ENCODE peak calls at places on chromosomes 13 and 19, in ten cellular contexts. One of them, this sample, is unnamed. For H3K36me3, the result is how much of the 10 kb centered on the place peaks cover.

GRCh38 chr13:79245937-79246574 is 160.0 kb downstream of the RBM26 start:
- DNase-seq in A673: peak
- DNase-seq in lower lobe of right lung: no peak
- DNase-seq in thoracic aorta: no peak
- DNase-seq in adrenal gland: no peak
- DNase-seq in CD8-positive, alpha-beta memory T cell: no peak
- DNase-seq in H1: no peak
- DNase-seq in pancreas: no peak
- DNase-seq in uterus: no peak
- DNase-seq in body of pancreas: no peak
- DNase-seq in this sample: no peak

GRCh38 chr19:19062454-19063182 is 1.2 kb upstream of the SLC25A42 start:
- DNase-seq in adrenal gland: peak
- DNase-seq in thoracic aorta: no peak
- DNase-seq in H1: no peak
- DNase-seq in uterus: no peak
- DNase-seq in body of pancreas: no peak
- DNase-seq in pancreas: no peak
- DNase-seq in lower lobe of right lung: no peak
- DNase-seq in A673: peak
- DNase-seq in CD8-positive, alpha-beta memory T cell: no peak
- DNase-seq in this sample: no peak

GRCh38 chr19:44807652-44808462 is 1.0 kb upstream of the BCAM start:
- DNase-seq in CD8-positive, alpha-beta memory T cell: no peak
- DNase-seq in uterus: no peak
- DNase-seq in pancreas: peak
- DNase-seq in thoracic aorta: no peak
- DNase-seq in H1: peak
- DNase-seq in body of pancreas: peak
- DNase-seq in adrenal gland: peak
- DNase-seq in A673: no peak
- DNase-seq in lower lobe of right lung: peak
- DNase-seq in this sample: peak

GRCh38 chr13:59747529-59747928 is 416.2 kb downstream of the DIAPH3 start:
- DNase-seq in adrenal gland: no peak
- DNase-seq in pancreas: no peak
- DNase-seq in body of pancreas: no peak
- DNase-seq in H1: no peak
- DNase-seq in lower lobe of right lung: no peak
- DNase-seq in uterus: no peak
- DNase-seq in CD8-positive, alpha-beta memory T cell: no peak
- DNase-seq in A673: peak
- DNase-seq in thoracic aorta: no peak
- DNase-seq in this sample: no peak

GRCh38 chr19:45528744-45529453 is 21.6 kb downstream of the VASP start:
- DNase-seq in uterus: no peak
- DNase-seq in CD8-positive, alpha-beta memory T cell: no peak
- DNase-seq in body of pancreas: peak
- DNase-seq in pancreas: peak
- DNase-seq in H1: peak
- DNase-seq in adrenal gland: peak
- DNase-seq in lower lobe of right lung: peak
- DNase-seq in A673: peak
- DNase-seq in thoracic aorta: no peak
- DNase-seq in this sample: no peak

GRCh38 chr19:33470686-33471085 is 50.9 kb downstream of the PEPD start:
- DNase-seq in uterus: no peak
- DNase-seq in thoracic aorta: no peak
- DNase-seq in body of pancreas: no peak
- DNase-seq in H1: no peak
- DNase-seq in CD8-positive, alpha-beta memory T cell: no peak
- DNase-seq in lower lobe of right lung: no peak
- DNase-seq in pancreas: no peak
- DNase-seq in adrenal gland: peak
- DNase-seq in A673: no peak
- DNase-seq in this sample: no peak

GRCh38 chr13:49295231-49295630 is 47.5 kb downstream of the CDADC1 start:
- DNase-seq in H1: no peak
- DNase-seq in body of pancreas: no peak
- DNase-seq in uterus: no peak
- DNase-seq in A673: no peak
- DNase-seq in lower lobe of right lung: no peak
- DNase-seq in adrenal gland: no peak
- DNase-seq in thoracic aorta: no peak
- DNase-seq in pancreas: no peak
- DNase-seq in CD8-positive, alpha-beta memory T cell: no peak
- DNase-seq in this sample: no peak

GRCh38 chr13:30730526-30730925 is 4.8 kb upstream of the ALOX5AP start:
- DNase-seq in body of pancreas: peak
- DNase-seq in pancreas: no peak
- DNase-seq in thoracic aorta: no peak
- DNase-seq in uterus: no peak
- DNase-seq in adrenal gland: no peak
- DNase-seq in A673: no peak
- DNase-seq in CD8-positive, alpha-beta memory T cell: no peak
- DNase-seq in H1: no peak
- DNase-seq in lower lobe of right lung: no peak
- DNase-seq in this sample: no peak

GRCh38 chr19:4990306-4990705 is 21.4 kb downstream of the KDM4B start:
- DNase-seq in H1: no peak
- DNase-seq in body of pancreas: no peak
- DNase-seq in lower lobe of right lung: no peak
- DNase-seq in adrenal gland: no peak
- DNase-seq in thoracic aorta: no peak
- DNase-seq in A673: no peak
- DNase-seq in uterus: no peak
- DNase-seq in CD8-positive, alpha-beta memory T cell: no peak
- DNase-seq in pancreas: no peak
- DNase-seq in this sample: no peak

GRCh38 chr13:98439896-98440295 is 137.0 kb downstream of the STK24 start:
- DNase-seq in adrenal gland: no peak
- DNase-seq in A673: no peak
- DNase-seq in uterus: no peak
- DNase-seq in thoracic aorta: no peak
- DNase-seq in H1: no peak
- DNase-seq in pancreas: no peak
- DNase-seq in lower lobe of right lung: peak
- DNase-seq in body of pancreas: no peak
- DNase-seq in CD8-positive, alpha-beta memory T cell: no peak
- DNase-seq in this sample: no peak

GRCh38 chr13:21034602-21035190 is 26.7 kb downstream of the LATS2 start:
- DNase-seq in pancreas: no peak
- DNase-seq in CD8-positive, alpha-beta memory T cell: no peak
- DNase-seq in body of pancreas: no peak
- DNase-seq in lower lobe of right lung: no peak
- DNase-seq in A673: no peak
- DNase-seq in uterus: no peak
- DNase-seq in H1: no peak
- DNase-seq in adrenal gland: no peak
- DNase-seq in thoracic aorta: no peak
- DNase-seq in this sample: no peak

GRCh38 chr19:46451352-46451751 is 20.0 kb downstream of the PNMA8A start:
- DNase-seq in CD8-positive, alpha-beta memory T cell: no peak
- DNase-seq in pancreas: no peak
- DNase-seq in thoracic aorta: no peak
- DNase-seq in H1: no peak
- DNase-seq in lower lobe of right lung: no peak
- DNase-seq in body of pancreas: no peak
- DNase-seq in uterus: no peak
- DNase-seq in A673: no peak
- DNase-seq in adrenal gland: no peak
- DNase-seq in this sample: peak

GRCh38 chr19:40365613-40366401 is 17.3 kb downstream of the PLD3 start:
- DNase-seq in thoracic aorta: no peak
- DNase-seq in CD8-positive, alpha-beta memory T cell: peak
- DNase-seq in uterus: peak
- DNase-seq in pancreas: peak
- DNase-seq in adrenal gland: peak
- DNase-seq in A673: peak
- DNase-seq in lower lobe of right lung: peak
- DNase-seq in body of pancreas: peak
- DNase-seq in H1: peak
- DNase-seq in this sample: peak

GRCh38 chr13:109196896-109197295 is 567.5 kb downstream of the MYO16 start:
- DNase-seq in CD8-positive, alpha-beta memory T cell: no peak
- DNase-seq in body of pancreas: no peak
- DNase-seq in adrenal gland: no peak
- DNase-seq in thoracic aorta: no peak
- DNase-seq in pancreas: no peak
- DNase-seq in H1: no peak
- DNase-seq in lower lobe of right lung: no peak
- DNase-seq in A673: peak
- DNase-seq in uterus: no peak
- DNase-seq in this sample: peak

GRCh38 chr13:79810018-79810417 is 329.1 kb downstream of the NDFIP2 start:
- DNase-seq in thoracic aorta: no peak
- DNase-seq in lower lobe of right lung: no peak
- DNase-seq in body of pancreas: no peak
- DNase-seq in pancreas: no peak
- DNase-seq in CD8-positive, alpha-beta memory T cell: no peak
- DNase-seq in uterus: no peak
- DNase-seq in H1: no peak
- DNase-seq in adrenal gland: no peak
- DNase-seq in A673: no peak
- DNase-seq in this sample: no peak

GRCh38 chr13:110610955-110611595 is 4.3 kb upstream of the NAXD start:
- DNase-seq in lower lobe of right lung: no peak
- DNase-seq in thoracic aorta: no peak
- DNase-seq in pancreas: no peak
- DNase-seq in uterus: no peak
- DNase-seq in CD8-positive, alpha-beta memory T cell: no peak
- DNase-seq in A673: peak
- DNase-seq in H1: no peak
- DNase-seq in adrenal gland: no peak
- DNase-seq in body of pancreas: no peak
- DNase-seq in this sample: no peak

GRCh38 chr19:49387936-49388372 is at the start of gene KASH5:
- DNase-seq in CD8-positive, alpha-beta memory T cell: peak
- DNase-seq in thoracic aorta: no peak
- DNase-seq in uterus: peak
- DNase-seq in adrenal gland: peak
- DNase-seq in body of pancreas: peak
- DNase-seq in lower lobe of right lung: peak
- DNase-seq in H1: no peak
- DNase-seq in pancreas: peak
- DNase-seq in A673: no peak
- DNase-seq in this sample: no peak

GRCh38 chr19:4473708-4474503 is 1.8 kb downstream of the HDGFL2 start:
- DNase-seq in pancreas: peak
- DNase-seq in lower lobe of right lung: no peak
- DNase-seq in A673: no peak
- DNase-seq in thoracic aorta: no peak
- DNase-seq in uterus: no peak
- DNase-seq in adrenal gland: no peak
- DNase-seq in body of pancreas: no peak
- DNase-seq in CD8-positive, alpha-beta memory T cell: no peak
- DNase-seq in H1: no peak
- DNase-seq in this sample: no peak

GRCh38 chr19:49889687-49890348 is 6.9 kb downstream of the IL4I1 start:
- DNase-seq in lower lobe of right lung: peak
- DNase-seq in A673: peak
- DNase-seq in adrenal gland: peak
- DNase-seq in CD8-positive, alpha-beta memory T cell: peak
- DNase-seq in pancreas: peak
- DNase-seq in body of pancreas: peak
- DNase-seq in H1: peak
- DNase-seq in thoracic aorta: no peak
- DNase-seq in uterus: peak
- DNase-seq in this sample: no peak

GRCh38 chr19:16847407-16847806 is 18.2 kb downstream of the SIN3B start:
- DNase-seq in H1: no peak
- DNase-seq in A673: no peak
- DNase-seq in pancreas: no peak
- DNase-seq in CD8-positive, alpha-beta memory T cell: no peak
- DNase-seq in uterus: no peak
- DNase-seq in thoracic aorta: no peak
- DNase-seq in lower lobe of right lung: no peak
- DNase-seq in adrenal gland: no peak
- DNase-seq in body of pancreas: peak
- DNase-seq in this sample: no peak
- H3K36me3 ChIP-seq in H1: half or more
- H3K36me3 ChIP-seq in A673: half or more
- H3K36me3 ChIP-seq in pancreas: under half
- H3K36me3 ChIP-seq in CD8-positive, alpha-beta memory T cell: under half
- H3K36me3 ChIP-seq in uterus: under half
- H3K36me3 ChIP-seq in thoracic aorta: half or more
- H3K36me3 ChIP-seq in lower lobe of right lung: half or more
- H3K36me3 ChIP-seq in adrenal gland: half or more
- H3K36me3 ChIP-seq in body of pancreas: under half
- H3K36me3 ChIP-seq in this sample: half or more

DNA sequence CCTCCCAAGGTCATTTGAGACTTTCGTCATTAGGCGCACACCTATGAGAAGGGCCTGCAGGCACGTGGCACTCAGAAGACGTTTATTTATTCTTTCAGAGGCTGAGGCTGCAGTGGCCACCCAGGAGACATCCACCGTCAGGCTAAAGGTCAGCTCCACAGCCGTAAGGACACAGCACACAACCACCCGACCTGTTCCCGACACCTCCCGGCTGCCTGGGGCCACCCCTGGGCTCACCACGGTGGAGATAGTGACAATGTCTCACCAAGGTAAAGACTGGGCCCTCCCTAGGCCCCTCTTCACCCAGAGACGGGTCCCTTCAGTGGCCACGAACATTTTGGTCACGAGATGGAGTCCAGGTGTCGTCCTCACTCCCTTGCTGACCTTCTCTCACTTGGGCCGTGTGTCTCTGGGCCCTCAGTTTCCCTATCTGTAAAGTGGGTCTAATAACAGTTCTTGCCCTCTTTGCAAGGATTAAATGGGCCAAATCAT is 32.5 kb downstream of the SPC24 start:
- DNase-seq in lower lobe of right lung: no peak
- DNase-seq in H1: no peak
- DNase-seq in thoracic aorta: no peak
- DNase-seq in CD8-positive, alpha-beta memory T cell: no peak
- DNase-seq in body of pancreas: no peak
- DNase-seq in pancreas: no peak
- DNase-seq in uterus: no peak
- DNase-seq in adrenal gland: no peak
- DNase-seq in A673: no peak
- DNase-seq in this sample: no peak
- H3K36me3 ChIP-seq in lower lobe of right lung: half or more
- H3K36me3 ChIP-seq in H1: half or more
- H3K36me3 ChIP-seq in thoracic aorta: under half
- H3K36me3 ChIP-seq in CD8-positive, alpha-beta memory T cell: under half
- H3K36me3 ChIP-seq in body of pancreas: under half
- H3K36me3 ChIP-seq in pancreas: under half
- H3K36me3 ChIP-seq in uterus: under half
- H3K36me3 ChIP-seq in adrenal gland: half or more
- H3K36me3 ChIP-seq in A673: half or more
- H3K36me3 ChIP-seq in this sample: half or more

GRCh38 chr19:55678121-55678671 is 3.2 kb downstream of the EPN1 start:
- DNase-seq in uterus: no peak
- DNase-seq in CD8-positive, alpha-beta memory T cell: no peak
- DNase-seq in pancreas: no peak
- DNase-seq in thoracic aorta: no peak
- DNase-seq in H1: no peak
- DNase-seq in body of pancreas: peak
- DNase-seq in A673: no peak
- DNase-seq in adrenal gland: peak
- DNase-seq in lower lobe of right lung: peak
- DNase-seq in this sample: no peak
- H3K36me3 ChIP-seq in uterus: under half
- H3K36me3 ChIP-seq in CD8-positive, alpha-beta memory T cell: under half
- H3K36me3 ChIP-seq in pancreas: under half
- H3K36me3 ChIP-seq in thoracic aorta: under half
- H3K36me3 ChIP-seq in H1: under half
- H3K36me3 ChIP-seq in body of pancreas: under half
- H3K36me3 ChIP-seq in A673: under half
- H3K36me3 ChIP-seq in adrenal gland: half or more
- H3K36me3 ChIP-seq in lower lobe of right lung: half or more
- H3K36me3 ChIP-seq in this sample: half or more

GRCh38 chr13:52141299-52141698 is 12.4 kb upstream of the NEK5 start:
- DNase-seq in uterus: no peak
- DNase-seq in lower lobe of right lung: no peak
- DNase-seq in thoracic aorta: no peak
- DNase-seq in adrenal gland: no peak
- DNase-seq in A673: no peak
- DNase-seq in body of pancreas: no peak
- DNase-seq in CD8-positive, alpha-beta memory T cell: no peak
- DNase-seq in pancreas: no peak
- DNase-seq in H1: no peak
- DNase-seq in this sample: no peak
- H3K36me3 ChIP-seq in uterus: under half
- H3K36me3 ChIP-seq in lower lobe of right lung: under half
- H3K36me3 ChIP-seq in thoracic aorta: under half
- H3K36me3 ChIP-seq in adrenal gland: under half
- H3K36me3 ChIP-seq in A673: under half
- H3K36me3 ChIP-seq in body of pancreas: under half
- H3K36me3 ChIP-seq in CD8-positive, alpha-beta memory T cell: under half
- H3K36me3 ChIP-seq in pancreas: under half
- H3K36me3 ChIP-seq in H1: under half
- H3K36me3 ChIP-seq in this sample: under half